ENCODE peak calls at places on chromosomes 11 and 22, in ten cellular contexts. P is sigmoid colon, H is stomach, V is spleen, D is HCT116, S is breast epithelium, X is suprapubic skin, Q is transverse colon, Y is H1, C is K562. I is an unnamed sample. For H3K4me1, the result is how much of the 10 kb centered on the place peaks cover.

GRCh38 chr11:12134239-12134590 is 23.8 kb downstream of the MICAL2 start:
- DNase-seq in P (no peak), H (no peak), V (peak), D (no peak), S (no peak), X (no peak), Q (peak), Y (no peak), C (no peak), I (no peak)

GRCh38 chr22:47155131-47155885 is 392.9 kb downstream of the TBC1D22A start:
- DNase-seq in P (no peak), H (no peak), V (no peak), D (no peak), S (no peak), X (no peak), Q (no peak), Y (no peak), C (no peak), I (no peak)

GRCh38 chr22:47218671-47219070 is 456.2 kb downstream of the TBC1D22A start:
- DNase-seq in P (peak), H (peak), V (peak), D (no peak), S (no peak), X (peak), Q (no peak), Y (no peak), C (no peak), I (no peak)

GRCh38 chr11:78420796-78421209 is 3.2 kb upstream of the GAB2 start:
- DNase-seq in P (peak), H (peak), V (peak), D (no peak), S (no peak), X (peak), Q (peak), Y (no peak), C (no peak), I (no peak)

GRCh38 chr11:64088159-64089026 is 52.7 kb downstream of the FLRT1 start:
- DNase-seq in P (no peak), H (no peak), V (no peak), D (peak), S (no peak), X (no peak), Q (no peak), Y (peak), C (peak), I (peak)

GRCh38 chr22:39225591-39225990 is 19.2 kb downstream of the PDGFB start:
- DNase-seq in P (no peak), H (no peak), V (no peak), D (no peak), S (no peak), X (no peak), Q (no peak), Y (no peak), C (no peak), I (no peak)

GRCh38 chr11:46321757-46322156 is 25.5 kb upstream of the DGKZ start:
- DNase-seq in P (no peak), H (no peak), V (no peak), D (no peak), S (no peak), X (no peak), Q (no peak), Y (no peak), C (no peak), I (no peak)

GRCh38 chr11:11512090-11512489 is 109.7 kb downstream of the GALNT18 start:
- DNase-seq in P (no peak), H (no peak), V (no peak), D (no peak), S (no peak), X (no peak), Q (no peak), Y (no peak), C (no peak), I (no peak)

GRCh38 chr22:48253573-48253972 is 1491.1 kb downstream of the TBC1D22A start:
- DNase-seq in P (no peak), H (no peak), V (peak), D (no peak), S (no peak), X (no peak), Q (no peak), Y (no peak), C (no peak), I (no peak)

GRCh38 chr11:1959786-1960185 is 12.7 kb downstream of the MRPL23 start:
- DNase-seq in P (peak), H (no peak), V (peak), D (no peak), S (no peak), X (peak), Q (no peak), Y (no peak), C (no peak), I (no peak)

GRCh38 chr11:36295926-36296325 is at the start of gene PRR5L:
- DNase-seq in P (no peak), H (no peak), V (no peak), D (no peak), S (no peak), X (no peak), Q (no peak), Y (no peak), C (no peak), I (no peak)

GRCh38 chr11:104161751-104162450 is 2.0 kb downstream of the PDGFD start:
- DNase-seq in P (no peak), H (no peak), V (no peak), D (no peak), S (no peak), X (no peak), Q (no peak), Y (no peak), C (no peak), I (no peak)

GRCh38 chr22:31271485-31271884 is 20.8 kb downstream of the PIK3IP1 start:
- DNase-seq in P (no peak), H (no peak), V (no peak), D (no peak), S (no peak), X (no peak), Q (no peak), Y (no peak), C (no peak), I (no peak)

GRCh38 chr22:40399661-40400060 is 29.3 kb downstream of the SGSM3 start:
- DNase-seq in P (no peak), H (no peak), V (no peak), D (no peak), S (no peak), X (no peak), Q (no peak), Y (no peak), C (no peak), I (no peak)

GRCh38 chr22:49164773-49165320 is 662.8 kb downstream of the BRD1 start:
- DNase-seq in P (no peak), H (no peak), V (no peak), D (no peak), S (no peak), X (no peak), Q (no peak), Y (no peak), C (no peak), I (no peak)

GRCh38 chr11:6926208-6927029 is at the start of gene ZNF215:
- DNase-seq in P (peak), H (peak), V (peak), D (peak), S (peak), X (peak), Q (peak), Y (peak), C (peak), I (peak)

GRCh38 chr11:118398797-118399564 is 2.4 kb upstream of the ATP5MG start:
- DNase-seq in P (no peak), H (no peak), V (no peak), D (no peak), S (no peak), X (no peak), Q (no peak), Y (no peak), C (no peak), I (no peak)

GRCh38 chr11:117814766-117815261 is 9.7 kb downstream of the FXYD2 start:
- DNase-seq in P (peak), H (peak), V (peak), D (no peak), S (no peak), X (peak), Q (peak), Y (no peak), C (no peak), I (peak)

GRCh38 chr11:70415176-70415575 is 16.8 kb downstream of the CTTN start:
- DNase-seq in P (no peak), H (no peak), V (no peak), D (no peak), S (no peak), X (no peak), Q (no peak), Y (no peak), C (no peak), I (no peak)

GRCh38 chr11:102111787-102112653 is 1.8 kb downstream of the YAP1 start:
- DNase-seq in P (peak), H (peak), V (no peak), D (peak), S (no peak), X (no peak), Q (peak), Y (peak), C (no peak), I (peak)

GRCh38 chr11:108672113-108672512 is 7.2 kb downstream of the DDX10 start:
- DNase-seq in P (no peak), H (no peak), V (no peak), D (no peak), S (no peak), X (no peak), Q (no peak), Y (no peak), C (no peak), I (no peak)

GRCh38 chr11:119367661-119368120 is 13.8 kb downstream of the USP2 start:
- DNase-seq in P (no peak), H (no peak), V (peak), D (no peak), S (no peak), X (no peak), Q (no peak), Y (no peak), C (no peak), I (no peak)

GRCh38 chr22:19722175-19722914 is 994 bp upstream of the GP1BB start:
- DNase-seq in P (no peak), H (no peak), V (no peak), D (no peak), S (no peak), X (no peak), Q (no peak), Y (no peak), C (peak), I (no peak)

GRCh38 chr11:326842-327580 is 6.4 kb upstream of the IFITM3 start:
- DNase-seq in P (peak), H (peak), V (peak), D (no peak), S (no peak), X (peak), Q (peak), Y (no peak), C (peak), I (peak)

GRCh38 chr11:119018074-119018938 is at the start of the genes RPS25 and TRAPPC4:
- DNase-seq in P (peak), H (peak), V (peak), D (peak), S (peak), X (peak), Q (peak), Y (peak), C (peak), I (peak)

GRCh38 chr22:40653361-40653760 is 16.8 kb upstream of the MRTFA start:
- DNase-seq in P (no peak), H (no peak), V (no peak), D (no peak), S (no peak), X (no peak), Q (no peak), Y (no peak), C (no peak), I (no peak)

GRCh38 chr11:13094930-13095687 is 86.0 kb downstream of the RASSF10 start:
- DNase-seq in P (no peak), H (no peak), V (no peak), D (no peak), S (no peak), X (no peak), Q (no peak), Y (no peak), C (no peak), I (no peak)

GRCh38 chr11:69350040-69350439 is 56.1 kb downstream of the MYEOV start:
- DNase-seq in P (no peak), H (no peak), V (no peak), D (no peak), S (no peak), X (no peak), Q (no peak), Y (no peak), C (no peak), I (no peak)

GRCh38 chr11:69352181-69352580 is 58.2 kb downstream of the MYEOV start:
- DNase-seq in P (no peak), H (peak), V (no peak), D (no peak), S (no peak), X (no peak), Q (no peak), Y (no peak), C (no peak), I (no peak)

GRCh38 chr11:69352715-69353325 is 58.9 kb downstream of the MYEOV start:
- DNase-seq in P (no peak), H (peak), V (no peak), D (peak), S (no peak), X (no peak), Q (peak), Y (peak), C (no peak), I (no peak)

GRCh38 chr11:69350596-69350995 is 56.6 kb downstream of the MYEOV start:
- DNase-seq in P (no peak), H (no peak), V (no peak), D (no peak), S (no peak), X (no peak), Q (no peak), Y (no peak), C (no peak), I (no peak)

DNA sequence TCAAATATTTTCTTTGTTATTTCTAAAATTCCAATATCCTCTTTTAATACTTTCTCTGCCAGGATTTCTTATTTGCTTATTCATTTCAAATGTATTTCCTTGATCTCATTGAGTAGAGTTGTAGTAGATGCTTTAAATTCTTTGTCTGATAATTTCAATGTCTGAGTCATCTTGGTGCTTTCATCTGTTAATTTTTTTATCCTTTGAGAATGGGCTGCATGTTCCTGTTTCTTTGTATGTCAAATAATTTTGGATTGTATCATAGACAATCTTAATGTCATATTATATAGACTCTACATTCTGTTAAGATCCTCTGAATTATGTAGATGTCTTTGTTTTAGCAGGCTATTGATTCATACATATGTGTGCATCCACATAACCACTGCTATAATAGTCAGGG is 57.5 kb downstream of the MYEOV start:
- DNase-seq in P (no peak), H (no peak), V (no peak), D (no peak), S (no peak), X (no peak), Q (no peak), Y (no peak), C (no peak), I (no peak)
- H3K4me1 ChIP-seq in P (under half), H (under half), V (under half), D (half or more), S (under half), X (under half), Q (under half), Y (under half), C (under half), I (under half)

GRCh38 chr11:126973051-126973450 is 27.5 kb downstream of the KIRREL3 start:
- DNase-seq in P (no peak), H (no peak), V (no peak), D (no peak), S (no peak), X (no peak), Q (no peak), Y (no peak), C (no peak), I (no peak)
- TF ChIP-seq POLR2A in P (no peak), H (no peak), V (no peak), D (no peak), S (no peak), X (no peak), Q (no peak), Y (no peak), C (no peak), I (no peak)

GRCh38 chr11:122733301-122733686 is 77.8 kb downstream of the UBASH3B start:
- DNase-seq in P (no peak), H (no peak), V (no peak), D (no peak), S (no peak), X (no peak), Q (no peak), Y (no peak), C (no peak), I (no peak)
- TF ChIP-seq POLR2AphosphoS5 in P (peak), H (no peak), V (no peak), D (no peak), S (no peak), X (no peak), Q (no peak), Y (no peak), C (no peak), I (no peak)

DNA sequence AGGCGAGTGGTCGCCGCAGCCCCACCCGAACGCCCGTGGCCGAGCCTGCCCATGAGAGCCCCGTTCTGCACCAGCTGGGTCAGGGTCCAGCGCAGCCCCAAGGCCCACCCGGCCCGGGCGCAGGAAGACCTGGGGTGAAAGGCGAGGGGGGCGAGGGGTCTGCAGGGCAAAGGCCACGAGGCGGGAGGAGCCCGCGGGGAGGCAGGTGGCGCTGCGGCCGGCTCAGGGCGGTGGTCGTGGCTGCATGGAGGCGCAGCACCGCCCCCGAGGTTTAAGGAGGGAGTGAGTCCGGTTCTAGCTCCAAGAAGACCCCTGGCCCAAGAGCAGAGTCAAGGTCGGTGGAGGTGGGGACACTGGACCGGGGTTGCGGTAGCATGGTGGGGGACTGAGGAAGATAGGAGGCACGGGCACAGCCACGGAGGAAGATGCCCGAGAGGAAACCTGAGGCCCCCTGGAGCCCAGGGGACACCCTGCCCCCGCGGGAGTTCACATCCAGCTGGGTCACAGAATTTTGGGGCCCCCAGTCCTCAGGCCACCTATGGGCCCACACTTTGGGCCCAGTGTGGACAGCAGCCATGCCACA is 498 bp upstream of the HDAC10 start:
- DNase-seq in P (no peak), H (no peak), V (no peak), D (no peak), S (no peak), X (no peak), Q (no peak), Y (no peak), C (no peak), I (no peak)
- H3K4me1 ChIP-seq in P (under half), H (half or more), V (half or more), D (half or more), S (under half), X (under half), Q (under half), Y (under half), C (half or more), I (under half)

GRCh38 chr22:36329217-36330078 is 58.3 kb downstream of the MYH9 start:
- DNase-seq in P (no peak), H (peak), V (peak), D (peak), S (peak), X (no peak), Q (peak), Y (peak), C (peak), I (peak)
- TF ChIP-seq POLR2A in P (peak), H (no peak), V (no peak), D (no peak), S (peak), X (no peak), Q (peak), Y (peak), C (no peak), I (peak)

DNA sequence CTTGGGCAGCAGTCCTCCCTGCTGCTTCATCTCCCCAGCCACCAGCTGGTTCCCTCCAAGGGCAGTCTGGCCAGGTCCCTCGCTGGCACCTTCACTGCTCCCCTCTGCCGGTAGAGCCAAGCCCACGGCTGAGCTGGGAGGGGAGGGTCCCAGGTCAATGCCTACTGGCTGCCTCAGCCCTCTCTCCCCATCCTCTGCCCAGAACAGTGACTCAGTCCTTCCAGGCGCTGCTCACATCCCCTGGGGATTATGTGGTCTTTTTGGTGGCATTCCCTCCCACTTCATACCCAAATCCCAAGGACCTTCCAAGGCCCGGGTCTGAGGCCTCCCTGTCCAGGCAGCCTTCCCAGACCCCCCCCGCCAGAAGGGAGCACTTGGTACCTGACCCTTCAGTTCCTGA is 44.9 kb downstream of the WNT7B start:
- DNase-seq in P (no peak), H (no peak), V (no peak), D (no peak), S (no peak), X (no peak), Q (no peak), Y (no peak), C (no peak), I (no peak)
- TF ChIP-seq POLR2AphosphoS5 in P (no peak), H (no peak), V (no peak), D (no peak), S (no peak), X (no peak), Q (no peak), Y (no peak), C (no peak), I (no peak)

GRCh38 chr11:28727254-28727653 is 619.1 kb downstream of the METTL15 start:
- DNase-seq in P (no peak), H (no peak), V (no peak), D (no peak), S (no peak), X (no peak), Q (no peak), Y (no peak), C (no peak), I (no peak)

GRCh38 chr11:28730336-28730735 is 622.1 kb downstream of the METTL15 start:
- DNase-seq in P (no peak), H (no peak), V (no peak), D (no peak), S (no peak), X (no peak), Q (no peak), Y (no peak), C (no peak), I (no peak)

GRCh38 chr11:28730889-28731288 is 622.7 kb downstream of the METTL15 start:
- DNase-seq in P (no peak), H (no peak), V (no peak), D (no peak), S (no peak), X (no peak), Q (no peak), Y (no peak), C (no peak), I (no peak)

GRCh38 chr11:28729339-28729738 is 621.2 kb downstream of the METTL15 start:
- DNase-seq in P (no peak), H (no peak), V (no peak), D (no peak), S (no peak), X (no peak), Q (no peak), Y (no peak), C (no peak), I (no peak)

DNA sequence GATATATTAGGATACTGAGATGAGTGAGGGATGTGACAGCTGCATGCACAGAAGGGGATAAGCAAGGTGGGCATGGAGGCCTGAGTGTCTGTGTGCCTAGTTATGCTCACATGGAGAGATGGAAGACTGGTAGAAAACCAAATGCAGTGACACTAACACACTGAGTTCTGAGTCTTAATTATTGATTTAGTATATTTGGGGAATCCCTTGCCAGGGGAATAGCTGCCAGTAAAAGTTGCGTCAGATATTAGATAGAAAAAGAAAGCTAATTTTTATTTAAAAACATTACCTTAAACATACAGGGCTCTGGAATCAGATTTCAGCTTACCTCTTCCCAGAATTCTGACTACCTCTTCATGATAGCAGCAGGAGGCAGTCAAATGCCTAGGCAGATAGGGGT is 620.5 kb downstream of the METTL15 start:
- DNase-seq in P (no peak), H (no peak), V (no peak), D (no peak), S (no peak), X (no peak), Q (no peak), Y (no peak), C (no peak), I (no peak)
- H3K4me1 ChIP-seq in P (under half), H (under half), V (under half), D (under half), S (under half), X (under half), Q (under half), Y (under half), C (under half), I (under half)